ENCODE peak calls at places on chromosome 14, in four cellular contexts. P is GM12878, R is HepG2, A is K562. S is an unnamed sample.

GRCh38 chr14:74962493-74962892 is 7.1 kb upstream of the PGF start:
- DNase-seq in A (no peak), R (no peak), P (no peak), S (no peak)

GRCh38 chr14:63562414-63562813 is 19.2 kb upstream of the PPP2R5E start:
- DNase-seq in P (no peak), A (no peak), R (no peak), S (no peak)

GRCh38 chr14:90491868-90492560 is 95.2 kb downstream of the CALM1 start:
- DNase-seq in R (no peak), P (no peak), A (no peak), S (no peak)

GRCh38 chr14:84006643-84007137 is 1523.3 kb upstream of the FLRT2 start:
- DNase-seq in R (no peak), A (no peak), P (no peak), S (no peak)

GRCh38 chr14:93898081-93898611 is 29.0 kb upstream of the FAM181A start:
- DNase-seq in P (no peak), A (no peak), R (peak; percentile 37), S (no peak)

GRCh38 chr14:89013098-89013504 is 188.7 kb downstream of the TTC8 start:
- DNase-seq in P (no peak), R (peak; percentile 90), A (peak; percentile 70), S (peak; percentile 56)

GRCh38 chr14:42013560-42013959 is 406.9 kb downstream of the LRFN5 start:
- DNase-seq in A (no peak), P (no peak), R (no peak), S (no peak)

GRCh38 chr14:30194769-30195168 is 267.1 kb upstream of the PRKD1 start:
- DNase-seq in R (no peak), A (no peak), P (no peak), S (no peak)

GRCh38 chr14:90553921-90554336 is 157.1 kb downstream of the CALM1 start:
- DNase-seq in R (no peak), A (no peak), P (no peak), S (no peak)

GRCh38 chr14:66043921-66044320 is 442.2 kb upstream of the CCDC196 start:
- DNase-seq in A (no peak), P (no peak), R (no peak), S (no peak)

GRCh38 chr14:51513281-51513680 is 138.4 kb upstream of the FRMD6 start:
- DNase-seq in R (no peak), A (no peak), P (no peak), S (no peak)

GRCh38 chr14:36208690-36209278 is 32.3 kb upstream of the PTCSC3 start:
- DNase-seq in A (no peak), P (no peak), R (peak; percentile 99), S (no peak)

GRCh38 chr14:28609228-28609828 is 157.3 kb upstream of the FOXG1 start:
- DNase-seq in P (no peak), R (peak; percentile 58), A (peak; percentile 11), S (peak; percentile 43)

GRCh38 chr14:101557321-101557695 is 4.0 kb upstream of the DIO3 start:
- DNase-seq in P (no peak), R (no peak), A (no peak), S (no peak)

GRCh38 chr14:74980398-74980745 is 22.3 kb upstream of the EIF2B2 start:
- DNase-seq in R (no peak), P (no peak), A (no peak), S (peak; percentile 13)

GRCh38 chr14:92651106-92651792 is 97.2 kb downstream of the LGMN start:
- DNase-seq in P (peak; percentile 76), R (no peak), A (no peak), S (no peak)

GRCh38 chr14:105162374-105162979 is 6.1 kb downstream of the JAG2 start:
- DNase-seq in P (no peak), A (peak; percentile 28), R (peak; percentile 15), S (no peak)

GRCh38 chr14:105330491-105330895 is 15.9 kb downstream of the PACS2 start:
- DNase-seq in P (no peak), A (peak; percentile 34), R (no peak), S (no peak)

GRCh38 chr14:88550078-88550477 is 4.7 kb downstream of the PTPN21 start:
- DNase-seq in A (no peak), P (no peak), R (no peak), S (no peak)

GRCh38 chr14:46036099-46036498 is 615.5 kb downstream of the RPL10L start:
- DNase-seq in A (no peak), R (no peak), P (no peak), S (no peak)

GRCh38 chr14:77498984-77499527 is 440 bp upstream of the ISM2 start:
- DNase-seq in P (no peak), R (peak; percentile 35), A (no peak), S (peak; percentile 39)

GRCh38 chr14:88421286-88421685 is 35.8 kb downstream of the SPATA7 start:
- DNase-seq in P (no peak), A (no peak), R (no peak), S (no peak)

GRCh38 chr14:63524537-63525155 is 18.5 kb downstream of the PPP2R5E start:
- DNase-seq in P (peak; percentile 45), R (no peak), A (no peak), S (no peak)

GRCh38 chr14:65321370-65321875 is 91.1 kb upstream of the FUT8 start:
- DNase-seq in R (no peak), P (peak; percentile 82), A (no peak), S (no peak)

GRCh38 chr14:55889124-55889523 is 229.1 kb upstream of the PELI2 start:
- DNase-seq in R (no peak), P (no peak), A (no peak), S (no peak)

GRCh38 chr14:54794796-54795195 is 107.8 kb downstream of the GCH1 start:
- DNase-seq in P (no peak), A (no peak), R (no peak), S (no peak)

GRCh38 chr14:39240769-39241168 is 7.1 kb downstream of the MIA2 start:
- DNase-seq in R (no peak), A (no peak), P (no peak), S (no peak)

GRCh38 chr14:53509845-53510244 is 356.7 kb upstream of the DDHD1 start:
- DNase-seq in P (no peak), R (no peak), A (no peak), S (no peak)

GRCh38 chr14:29741909-29742401 is 185.7 kb downstream of the PRKD1 start:
- DNase-seq in P (no peak), A (no peak), R (no peak), S (no peak)

GRCh38 chr14:95321693-95322455 is 2.2 kb upstream of the CLMN start:
- DNase-seq in A (no peak), R (no peak), P (no peak), S (no peak)

GRCh38 chr14:42174357-42174756 is 567.7 kb downstream of the LRFN5 start:
- DNase-seq in R (no peak), P (no peak), A (no peak), S (no peak)

GRCh38 chr14:61558271-61558670 is 137.0 kb upstream of the HIF1A start:
- DNase-seq in R (no peak), A (no peak), P (no peak), S (peak; percentile 36)

GRCh38 chr14:77018785-77019184 is 9.7 kb downstream of the IRF2BPL start:
- DNase-seq in P (no peak), R (no peak), A (no peak), S (no peak)

GRCh38 chr14:99125616-99126431 is 146.2 kb downstream of the BCL11B start:
- DNase-seq in P (no peak), A (no peak), R (peak; percentile 6), S (no peak)

GRCh38 chr14:52835122-52835903 is 43.9 kb upstream of the GNPNAT1 start:
- DNase-seq in P (no peak), R (no peak), A (peak; percentile 12), S (peak; percentile 50)

GRCh38 chr14:81435048-81435577 is 35.0 kb upstream of the STON2 start:
- DNase-seq in R (no peak), A (peak; percentile 49), P (no peak), S (no peak)
- TF ChIP-seq FOXM1 in R (no peak), A (no peak), P (no peak), S (no peak)

DNA sequence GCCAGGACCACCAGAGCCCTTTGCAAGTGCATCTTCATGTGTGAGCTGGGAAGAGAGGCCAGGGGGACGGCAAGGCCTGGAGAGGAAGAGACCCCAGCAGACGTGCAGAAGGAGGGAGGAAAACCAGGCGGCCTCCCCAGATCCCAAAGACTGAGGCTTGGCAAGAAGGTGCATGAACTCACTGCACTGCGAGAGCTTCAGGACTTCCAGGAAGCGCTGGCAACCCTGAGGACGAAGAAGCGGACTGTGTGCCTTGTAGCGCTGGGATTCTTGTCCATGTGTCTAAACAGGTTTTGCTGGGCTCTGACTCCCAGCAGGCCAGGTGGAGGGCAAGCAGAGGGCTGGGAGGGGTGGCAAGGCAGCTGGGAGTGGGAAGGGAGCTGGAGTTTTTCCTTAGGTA is 939 bp downstream of the TGFB3 start:
- DNase-seq in P (no peak), R (no peak), A (no peak), S (no peak)
- TF ChIP-seq BHLHE40 in P (no peak), R (no peak), A (no peak), S (no peak)

GRCh38 chr14:73476451-73476905 is 14.3 kb upstream of the RIOX1 start:
- DNase-seq in R (no peak), A (no peak), P (no peak), S (no peak)

GRCh38 chr14:73468808-73469386 is 10.6 kb upstream of the NUMB start:
- DNase-seq in R (no peak), P (no peak), A (no peak), S (no peak)

GRCh38 chr14:73474952-73475351 is 15.8 kb upstream of the RIOX1 start:
- DNase-seq in P (no peak), R (no peak), A (no peak), S (no peak)

GRCh38 chr14:73471582-73472181 is 13.3 kb upstream of the NUMB start:
- DNase-seq in R (no peak), A (no peak), P (no peak), S (no peak)

GRCh38 chr14:73472182-73473114 is 14.1 kb upstream of the NUMB start:
- DNase-seq in A (peak; percentile 38), R (peak; percentile 64), P (peak; percentile 57), S (peak; percentile 63)
- TF ChIP-seq FOXM1 in A (no peak), R (no peak), P (peak; percentile 17), S (no peak)

GRCh38 chr14:50062438-50063039 is 53.8 kb downstream of the VCPKMT start:
- DNase-seq in P (peak; percentile 71), R (peak; percentile 88), A (peak; percentile 89), S (peak; percentile 42)

GRCh38 chr14:50061664-50062437 is 54.5 kb downstream of the VCPKMT start:
- DNase-seq in P (peak; percentile 84), A (peak; percentile 52), R (peak; percentile 76), S (no peak)

GRCh38 chr14:50060871-50061663 is 55.3 kb downstream of the VCPKMT start:
- DNase-seq in R (peak; percentile 89), P (no peak), A (peak; percentile 74), S (peak; percentile 42)

GRCh38 chr14:50058112-50058511 is 58.3 kb downstream of the VCPKMT start:
- DNase-seq in P (no peak), R (no peak), A (no peak), S (no peak)

GRCh38 chr14:50059773-50060629 is 56.4 kb downstream of the VCPKMT start:
- DNase-seq in A (no peak), R (peak; percentile 42), P (no peak), S (no peak)
- TF ChIP-seq BHLHE40 in A (no peak), R (no peak), P (no peak), S (no peak)

S was measured in HEK293T.